ENCODE peak calls at places on chromosomes 5 and 9, in four cellular contexts. W is psoas muscle, U is mammary epithelial cell, G is pancreas. K is an unnamed sample.

GRCh38 chr9:113988951-113989780 is 88.9 kb downstream of the AMBP start:
- DNase-seq in W (peak; percentile 81), G (no peak), U (no peak), K (no peak)

GRCh38 chr9:109289186-109289585 is 31.7 kb downstream of the EPB41L4B start:
- DNase-seq in U (no peak), W (no peak), G (peak; percentile 55), K (no peak)

GRCh38 chr9:447230-448025 is 232.8 kb downstream of the DOCK8 start:
- DNase-seq in G (no peak), W (no peak), U (peak; percentile 97), K (no peak)

GRCh38 chr9:113219972-113220371 is 1.1 kb downstream of the FKBP15 start:
- DNase-seq in W (no peak), G (no peak), U (peak; percentile 56), K (peak; percentile 73)

GRCh38 chr5:160175438-160176218 is 53.7 kb upstream of the FABP6 start:
- DNase-seq in W (peak; percentile 44), U (no peak), G (no peak), K (no peak)

GRCh38 chr9:74951107-74951720 is 1.5 kb downstream of the C9orf40 start:
- DNase-seq in G (no peak), U (peak; percentile 4), W (no peak), K (no peak)

GRCh38 chr5:122948319-122948718 is 88.2 kb downstream of the PPIC start:
- DNase-seq in G (no peak), W (no peak), U (no peak), K (no peak)

GRCh38 chr5:109655841-109656240 is 33.9 kb upstream of the MAN2A1 start:
- DNase-seq in W (no peak), U (peak; percentile 43), G (no peak), K (no peak)

GRCh38 chr5:88660947-88661869 is 221.8 kb downstream of the MEF2C start:
- DNase-seq in U (peak; percentile 78), W (peak; percentile 47), G (peak; percentile 67), K (peak; percentile 87)

GRCh38 chr5:61999371-61999770 is 306.6 kb upstream of the KIF2A start:
- DNase-seq in G (no peak), U (peak; percentile 77), W (no peak), K (no peak)

GRCh38 chr5:89584339-89584956 is 701.5 kb upstream of the MEF2C start:
- DNase-seq in W (no peak), U (peak; percentile 88), G (no peak), K (no peak)

GRCh38 chr5:173888473-173889135 is 455 bp downstream of the CPEB4 start:
- DNase-seq in U (no peak), G (peak; percentile 69), W (peak; percentile 43), K (peak; percentile 29)

GRCh38 chr9:89919171-89919681 is 314.4 kb downstream of the GADD45G start:
- DNase-seq in W (no peak), G (no peak), U (no peak), K (peak; percentile 22)

GRCh38 chr5:179178016-179178575 is 117.9 kb downstream of the ZNF354C start:
- DNase-seq in G (peak; percentile 44), U (no peak), W (no peak), K (no peak)
- H3K36me3 ChIP-seq in G (no peaks in the 10 kb centered on the region), U (no peaks in the 10 kb centered on the region), W (no peaks in the 10 kb centered on the region), K (no peaks in the 10 kb centered on the region)

GRCh38 chr5:171387970-171388815 is 544 bp downstream of the NPM1 start:
- DNase-seq in G (peak; percentile 84), W (peak; percentile 80), U (peak; percentile 74), K (peak; percentile 89)
- TF ChIP-seq CTCF in G (no peak), W (no peak), U (no peak), K (no peak)

GRCh38 chr9:129779560-129780190 is 23.3 kb upstream of the TOR1B start:
- DNase-seq in W (no peak), G (no peak), U (no peak), K (no peak)
- H3K4me3 ChIP-seq in W (no peak overlapping the region), G (no peak overlapping the region), U (no peak overlapping the region), K (no peak overlapping the region)

GRCh38 chr5:39015743-39016586 is 58.2 kb downstream of the RICTOR start:
- DNase-seq in U (peak; percentile 63), W (no peak), G (no peak), K (no peak)
- H3K36me3 ChIP-seq in U (peaks cover under 1% of the 10 kb centered on the region), W (no peaks in the 10 kb centered on the region), G (no peaks in the 10 kb centered on the region), K (peaks cover 2% of the 10 kb centered on the region)

GRCh38 chr5:53262348-53262970 is 152.9 kb upstream of the MOCS2 start:
- DNase-seq in W (no peak), G (no peak), U (peak; percentile 60), K (no peak)
- TF ChIP-seq CTCF in W (no peak), G (no peak), U (peak; percentile 63), K (peak; percentile 39)

GRCh38 chr5:98111686-98112085 is 661.8 kb upstream of the RGMB start:
- DNase-seq in G (no peak), W (no peak), U (no peak), K (no peak)
- H3K4me3 ChIP-seq in G (no peak overlapping the region), W (no peak overlapping the region), U (no peak overlapping the region), K (no peak overlapping the region)

GRCh38 chr9:125238915-125239446 is 2.2 kb downstream of the HSPA5 start:
- DNase-seq in W (no peak), U (no peak), G (no peak), K (no peak)
- H3K36me3 ChIP-seq in W (peaks cover 4% of the 10 kb centered on the region), U (peaks cover 36% of the 10 kb centered on the region), G (peaks cover 2% of the 10 kb centered on the region), K (peaks cover 15% of the 10 kb centered on the region)